ENCODE peak calls at places on chromosomes 5 and 9, in four cellular contexts. One of them, this sample, is unnamed. For H3K9me3, the result is how much of the 10 kb centered on the place peaks cover.

GRCh38 chr5:160054047-160054446 is 45.1 kb downstream of the TTC1 start:
- DNase-seq in CD4-positive, alpha-beta memory T cell: no peak
- DNase-seq in colonic mucosa: no peak
- DNase-seq in uterus: no peak
- DNase-seq in this sample: no peak

GRCh38 chr5:22504411-22504810 is 348.7 kb downstream of the CDH12 start:
- DNase-seq in CD4-positive, alpha-beta memory T cell: no peak
- DNase-seq in colonic mucosa: no peak
- DNase-seq in uterus: no peak
- DNase-seq in this sample: no peak

GRCh38 chr5:73796164-73797141 is 170.5 kb downstream of the ARHGEF28 start:
- DNase-seq in CD4-positive, alpha-beta memory T cell: peak
- DNase-seq in colonic mucosa: no peak
- DNase-seq in uterus: peak
- DNase-seq in this sample: no peak

GRCh38 chr9:120583958-120584369 is 4.0 kb upstream of the CDK5RAP2 start:
- DNase-seq in CD4-positive, alpha-beta memory T cell: peak
- DNase-seq in colonic mucosa: peak
- DNase-seq in uterus: no peak
- DNase-seq in this sample: peak

GRCh38 chr9:95297316-95297715 is 20.2 kb downstream of the FANCC start:
- DNase-seq in CD4-positive, alpha-beta memory T cell: no peak
- DNase-seq in colonic mucosa: no peak
- DNase-seq in uterus: no peak
- DNase-seq in this sample: no peak

GRCh38 chr5:74016373-74016772 is 390.4 kb downstream of the ARHGEF28 start:
- DNase-seq in CD4-positive, alpha-beta memory T cell: no peak
- DNase-seq in colonic mucosa: no peak
- DNase-seq in uterus: no peak
- DNase-seq in this sample: no peak

GRCh38 chr5:122170630-122171029 is 41.3 kb downstream of the ZNF474 start:
- DNase-seq in CD4-positive, alpha-beta memory T cell: no peak
- DNase-seq in colonic mucosa: no peak
- DNase-seq in uterus: no peak
- DNase-seq in this sample: no peak

GRCh38 chr5:80874162-80874561 is 86.0 kb upstream of the RASGRF2 start:
- DNase-seq in CD4-positive, alpha-beta memory T cell: no peak
- DNase-seq in colonic mucosa: no peak
- DNase-seq in uterus: no peak
- DNase-seq in this sample: no peak

GRCh38 chr5:151675225-151675955 is 11.3 kb downstream of the SPARC start:
- DNase-seq in CD4-positive, alpha-beta memory T cell: no peak
- DNase-seq in colonic mucosa: no peak
- DNase-seq in uterus: no peak
- DNase-seq in this sample: no peak

GRCh38 chr5:39376293-39376714 is 12.0 kb upstream of the C9 start:
- DNase-seq in CD4-positive, alpha-beta memory T cell: peak
- DNase-seq in colonic mucosa: peak
- DNase-seq in uterus: peak
- DNase-seq in this sample: no peak

GRCh38 chr9:131865446-131866195 is 125.7 kb upstream of the RAPGEF1 start:
- DNase-seq in CD4-positive, alpha-beta memory T cell: no peak
- DNase-seq in colonic mucosa: no peak
- DNase-seq in uterus: no peak
- DNase-seq in this sample: no peak

GRCh38 chr5:156913719-156914370 is 49.2 kb downstream of the TIMD4 start:
- DNase-seq in CD4-positive, alpha-beta memory T cell: peak
- DNase-seq in colonic mucosa: no peak
- DNase-seq in uterus: no peak
- DNase-seq in this sample: no peak

GRCh38 chr9:16864741-16865434 is 5.6 kb downstream of the BNC2 start:
- DNase-seq in CD4-positive, alpha-beta memory T cell: no peak
- DNase-seq in colonic mucosa: no peak
- DNase-seq in uterus: no peak
- DNase-seq in this sample: no peak

GRCh38 chr5:95731571-95732554 is 727 bp downstream of the RHOBTB3 start:
- DNase-seq in CD4-positive, alpha-beta memory T cell: peak
- DNase-seq in colonic mucosa: peak
- DNase-seq in uterus: peak
- DNase-seq in this sample: peak

GRCh38 chr5:42507451-42508092 is 84.3 kb downstream of the GHR start:
- DNase-seq in CD4-positive, alpha-beta memory T cell: no peak
- DNase-seq in colonic mucosa: no peak
- DNase-seq in uterus: no peak
- DNase-seq in this sample: no peak

GRCh38 chr9:7346144-7346543 is 453.4 kb downstream of the DMAC1 start:
- DNase-seq in CD4-positive, alpha-beta memory T cell: no peak
- DNase-seq in colonic mucosa: no peak
- DNase-seq in uterus: no peak
- DNase-seq in this sample: no peak

DNA sequence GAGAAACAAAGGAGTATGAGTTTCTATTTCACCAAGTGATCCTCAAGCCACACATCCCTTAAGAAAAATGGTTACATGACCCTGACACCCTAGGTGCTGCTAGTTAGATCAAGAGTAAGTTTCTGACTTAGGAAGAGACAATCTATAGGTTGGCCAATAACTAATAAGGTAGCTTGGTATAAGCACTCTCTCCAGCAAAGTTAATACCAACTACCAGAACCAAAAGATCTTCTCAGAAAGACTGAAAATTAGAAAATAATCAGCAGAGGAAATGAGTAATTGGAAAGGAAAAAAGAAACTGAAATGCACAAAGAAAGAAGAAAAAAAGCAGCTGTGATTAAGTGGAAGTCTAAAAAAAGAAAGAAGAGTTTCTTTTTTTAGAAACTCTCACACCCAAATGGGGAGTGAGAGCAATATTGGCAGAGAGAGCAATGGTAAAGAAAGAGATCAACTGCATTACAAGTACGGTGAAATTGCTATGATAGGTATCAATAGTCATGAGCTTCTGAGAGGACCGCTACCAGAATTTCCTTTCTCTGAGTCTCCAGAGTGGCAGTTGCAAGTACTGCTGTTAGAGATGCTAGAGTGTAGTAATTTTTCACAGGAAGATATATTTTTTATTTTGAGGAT is 195.5 kb downstream of the TMEM167A start:
- DNase-seq in CD4-positive, alpha-beta memory T cell: no peak
- DNase-seq in colonic mucosa: no peak
- DNase-seq in uterus: no peak
- DNase-seq in this sample: no peak
- H3K9me3 ChIP-seq in CD4-positive, alpha-beta memory T cell: under half
- H3K9me3 ChIP-seq in colonic mucosa: under half
- H3K9me3 ChIP-seq in uterus: under half
- H3K9me3 ChIP-seq in this sample: under half

GRCh38 chr9:96818535-96818934 is 35.8 kb downstream of the ZNF782 start:
- DNase-seq in CD4-positive, alpha-beta memory T cell: no peak
- DNase-seq in colonic mucosa: no peak
- DNase-seq in uterus: no peak
- DNase-seq in this sample: no peak

GRCh38 chr9:96813607-96814006 is 35.7 kb upstream of the ZNF510 start:
- DNase-seq in CD4-positive, alpha-beta memory T cell: no peak
- DNase-seq in colonic mucosa: no peak
- DNase-seq in uterus: no peak
- DNase-seq in this sample: no peak

GRCh38 chr9:96817973-96818372 is 36.3 kb downstream of the ZNF782 start:
- DNase-seq in CD4-positive, alpha-beta memory T cell: no peak
- DNase-seq in colonic mucosa: no peak
- DNase-seq in uterus: no peak
- DNase-seq in this sample: no peak
- H3K9me3 ChIP-seq in CD4-positive, alpha-beta memory T cell: under half
- H3K9me3 ChIP-seq in colonic mucosa: under half
- H3K9me3 ChIP-seq in uterus: under half
- H3K9me3 ChIP-seq in this sample: half or more

DNA sequence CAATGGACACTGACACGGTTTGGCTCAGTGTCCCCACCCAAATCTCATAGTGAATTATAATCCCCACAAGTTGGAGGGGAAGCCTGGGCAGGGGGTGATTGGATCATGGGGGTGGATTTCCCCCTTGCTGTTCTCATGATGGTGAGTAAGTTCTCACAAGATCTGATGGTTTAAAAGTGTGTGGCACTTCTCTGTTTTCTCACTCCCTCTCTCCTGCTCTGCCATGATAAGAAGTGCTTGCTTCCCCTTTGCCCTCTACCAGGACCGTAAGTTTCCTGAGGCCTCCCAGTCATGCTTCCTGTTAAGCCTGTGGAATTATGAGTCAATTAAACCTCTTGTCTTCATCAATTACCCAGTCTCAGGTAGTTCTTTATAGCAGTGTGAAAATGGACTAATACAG is 115.8 kb upstream of the KIF2A start:
- DNase-seq in CD4-positive, alpha-beta memory T cell: no peak
- DNase-seq in colonic mucosa: no peak
- DNase-seq in uterus: no peak
- DNase-seq in this sample: no peak
- H3K9me3 ChIP-seq in CD4-positive, alpha-beta memory T cell: under half
- H3K9me3 ChIP-seq in colonic mucosa: under half
- H3K9me3 ChIP-seq in uterus: under half
- H3K9me3 ChIP-seq in this sample: under half

DNA sequence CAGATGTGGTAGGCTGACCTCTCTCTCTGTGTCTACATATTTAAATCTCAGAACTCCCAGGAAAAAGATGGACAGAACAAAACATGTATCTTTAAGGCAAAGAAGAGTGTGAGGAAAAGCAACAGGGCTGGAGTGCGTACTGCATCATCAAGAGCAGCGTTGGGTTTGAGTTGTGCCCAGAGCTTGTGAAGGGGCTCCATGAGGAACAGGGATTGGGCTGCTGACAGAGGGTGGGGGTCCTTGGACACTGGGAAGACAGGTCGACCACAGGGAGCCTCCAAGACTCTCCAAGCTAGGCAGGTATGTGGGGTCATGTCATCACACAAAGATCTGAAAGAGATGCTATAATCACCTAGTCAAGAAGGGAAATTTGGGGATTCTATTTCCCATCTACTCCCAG is 309.9 kb downstream of the IRX1 start:
- DNase-seq in CD4-positive, alpha-beta memory T cell: no peak
- DNase-seq in colonic mucosa: no peak
- DNase-seq in uterus: no peak
- DNase-seq in this sample: no peak
- H3K9me3 ChIP-seq in CD4-positive, alpha-beta memory T cell: under half
- H3K9me3 ChIP-seq in colonic mucosa: under half
- H3K9me3 ChIP-seq in uterus: under half
- H3K9me3 ChIP-seq in this sample: under half

DNA sequence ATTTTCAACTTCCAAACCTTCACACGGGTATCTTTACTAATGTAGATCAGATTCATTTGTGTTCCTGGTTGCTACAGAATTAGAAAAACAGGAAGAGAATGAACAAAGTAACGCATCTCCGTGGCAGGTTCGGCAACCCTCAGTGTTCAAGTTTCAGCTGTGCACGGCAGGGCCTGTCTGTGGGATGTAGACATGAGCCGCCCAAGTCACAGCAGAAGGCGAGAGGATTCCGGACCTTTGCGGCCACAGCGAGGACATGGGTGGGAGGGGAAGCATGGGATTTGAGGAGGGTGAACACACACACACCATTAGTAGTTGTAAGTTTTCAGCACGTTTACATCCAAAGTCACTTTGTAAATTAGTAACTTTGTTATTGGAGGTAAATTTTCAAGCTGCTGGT is 31.7 kb upstream of the CEP72 start:
- DNase-seq in CD4-positive, alpha-beta memory T cell: no peak
- DNase-seq in colonic mucosa: no peak
- DNase-seq in uterus: no peak
- DNase-seq in this sample: no peak
- H3K9me3 ChIP-seq in CD4-positive, alpha-beta memory T cell: under half
- H3K9me3 ChIP-seq in colonic mucosa: under half
- H3K9me3 ChIP-seq in uterus: under half
- H3K9me3 ChIP-seq in this sample: under half

GRCh38 chr5:179409806-179410205 is 64.5 kb upstream of the ADAMTS2 start:
- DNase-seq in CD4-positive, alpha-beta memory T cell: no peak
- DNase-seq in colonic mucosa: no peak
- DNase-seq in uterus: no peak
- DNase-seq in this sample: no peak
- H3K9me3 ChIP-seq in CD4-positive, alpha-beta memory T cell: under half
- H3K9me3 ChIP-seq in colonic mucosa: under half
- H3K9me3 ChIP-seq in uterus: under half
- H3K9me3 ChIP-seq in this sample: under half

GRCh38 chr5:175436403-175436802 is 7.6 kb downstream of the DRD1 start:
- DNase-seq in CD4-positive, alpha-beta memory T cell: no peak
- DNase-seq in colonic mucosa: no peak
- DNase-seq in uterus: no peak
- DNase-seq in this sample: no peak

GRCh38 chr5:175438234-175438857 is 5.6 kb downstream of the DRD1 start:
- DNase-seq in CD4-positive, alpha-beta memory T cell: no peak
- DNase-seq in colonic mucosa: no peak
- DNase-seq in uterus: no peak
- DNase-seq in this sample: no peak

GRCh38 chr5:175434800-175435199 is 9.2 kb downstream of the DRD1 start:
- DNase-seq in CD4-positive, alpha-beta memory T cell: no peak
- DNase-seq in colonic mucosa: no peak
- DNase-seq in uterus: no peak
- DNase-seq in this sample: no peak
- H3K9me3 ChIP-seq in CD4-positive, alpha-beta memory T cell: under half
- H3K9me3 ChIP-seq in colonic mucosa: under half
- H3K9me3 ChIP-seq in uterus: under half
- H3K9me3 ChIP-seq in this sample: under half

GRCh38 chr9:122477346-122477745 is 380 bp downstream of the OR1J1 start:
- DNase-seq in CD4-positive, alpha-beta memory T cell: no peak
- DNase-seq in colonic mucosa: no peak
- DNase-seq in uterus: no peak
- DNase-seq in this sample: no peak
- H3K9me3 ChIP-seq in CD4-positive, alpha-beta memory T cell: under half
- H3K9me3 ChIP-seq in colonic mucosa: under half
- H3K9me3 ChIP-seq in uterus: under half
- H3K9me3 ChIP-seq in this sample: under half

DNA sequence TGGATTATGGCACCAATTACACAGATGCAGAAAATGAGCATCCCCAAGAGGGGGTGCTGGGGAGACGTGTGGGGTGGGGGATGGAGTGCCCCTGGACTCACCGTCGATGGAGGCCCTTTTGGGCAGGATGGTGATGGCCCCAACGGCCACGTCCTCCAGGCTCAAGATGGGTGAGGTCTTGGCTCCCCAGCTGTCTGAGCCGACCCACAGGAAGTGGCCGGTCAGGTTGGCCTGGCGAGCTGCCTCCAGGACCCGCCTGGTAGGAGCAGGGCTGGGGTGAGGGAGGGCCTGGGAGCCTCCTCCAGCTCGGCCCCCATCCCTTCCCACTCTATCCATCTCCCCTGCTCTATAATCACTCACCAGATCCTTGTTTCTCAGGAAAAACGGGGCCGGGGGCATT is 4.6 kb downstream of the GRM6 start:
- DNase-seq in CD4-positive, alpha-beta memory T cell: no peak
- DNase-seq in colonic mucosa: no peak
- DNase-seq in uterus: no peak
- DNase-seq in this sample: no peak
- H3K9me3 ChIP-seq in CD4-positive, alpha-beta memory T cell: under half
- H3K9me3 ChIP-seq in colonic mucosa: under half
- H3K9me3 ChIP-seq in uterus: under half
- H3K9me3 ChIP-seq in this sample: under half